ENCODE peak calls at places on chromosome 2, in nine cellular contexts. K is dorsolateral prefrontal cortex, L is astrocyte of the spinal cord, N is keratinocyte, X is SK-N-SH, S is spleen, H is heart right ventricle, U is GM23338, Y is IMR-90. G is an unnamed sample.

GRCh38 chr2:237148624-237149023 is 62.9 kb downstream of the COPS8 start:
- DNase-seq in U (no peak), Y (no peak), H (no peak), S (no peak), N (no peak), L (no peak), K (no peak), X (no peak), G (no peak)

GRCh38 chr2:231810905-231811304 is 24.7 kb downstream of the COPS7B start:
- DNase-seq in K (no peak), U (no peak), L (peak; percentile 61), Y (peak; percentile 89), N (no peak), X (no peak), H (no peak), S (no peak), G (no peak)

GRCh38 chr2:150570712-150571111 is 83.2 kb upstream of the RND3 start:
- DNase-seq in L (peak; percentile 75), U (no peak), X (no peak), Y (peak; percentile 96), S (no peak), N (peak; percentile 60), H (no peak), K (no peak), G (peak; percentile 86)

GRCh38 chr2:210577263-210578071 is 21.1 kb downstream of the CPS1 start:
- DNase-seq in H (no peak), X (peak; percentile 16), L (peak; percentile 59), N (no peak), S (no peak), K (no peak), U (peak; percentile 87), Y (peak; percentile 59), G (no peak)

GRCh38 chr2:154698238-154698788 is at the start of gene KCNJ3:
- DNase-seq in L (no peak), Y (no peak), N (no peak), X (peak; percentile 16), U (peak; percentile 51), K (no peak), S (no peak), H (no peak), G (no peak)

GRCh38 chr2:42007596-42007995 is 40.2 kb upstream of the PKDCC start:
- DNase-seq in N (no peak), U (no peak), K (peak; percentile 10), Y (no peak), H (no peak), L (no peak), S (no peak), X (no peak), G (no peak)

GRCh38 chr2:230907361-230908093 is 17.5 kb downstream of the GPR55 start:
- DNase-seq in L (no peak), Y (no peak), N (no peak), U (no peak), S (peak; percentile 53), H (no peak), X (no peak), K (no peak), G (no peak)

GRCh38 chr2:120104772-120105171 is 91.9 kb downstream of the EPB41L5 start:
- DNase-seq in Y (no peak), K (no peak), H (no peak), N (no peak), L (no peak), S (no peak), X (no peak), U (no peak), G (no peak)

GRCh38 chr2:134262666-134263065 is 8.8 kb downstream of the MGAT5 start:
- DNase-seq in L (no peak), U (no peak), H (no peak), X (no peak), Y (no peak), S (no peak), K (no peak), N (no peak), G (no peak)

GRCh38 chr2:152875832-152876669 is 157.6 kb downstream of the ARL6IP6 start:
- DNase-seq in X (no peak), Y (peak; percentile 6), U (no peak), H (no peak), K (no peak), S (no peak), N (peak; percentile 45), L (no peak), G (no peak)

GRCh38 chr2:156430978-156431358 is 5.2 kb upstream of the GPD2 start:
- DNase-seq in K (no peak), Y (peak; percentile 73), N (no peak), H (no peak), U (peak; percentile 23), X (no peak), L (peak; percentile 71), S (no peak), G (no peak)

GRCh38 chr2:109214651-109215371 is 85.8 kb downstream of the SH3RF3 start:
- DNase-seq in U (no peak), L (no peak), S (no peak), Y (no peak), H (no peak), N (no peak), X (no peak), K (no peak), G (no peak)

GRCh38 chr2:212873256-212873655 is 278.2 kb downstream of the IKZF2 start:
- DNase-seq in N (no peak), K (no peak), Y (no peak), U (no peak), S (no peak), L (no peak), X (no peak), H (no peak), G (no peak)

GRCh38 chr2:139550341-139550740 is 770.2 kb upstream of the NXPH2 start:
- DNase-seq in N (no peak), Y (no peak), H (no peak), X (no peak), K (no peak), U (no peak), L (no peak), S (no peak), G (no peak)

GRCh38 chr2:47344890-47345583 is 57.9 kb upstream of the MSH2 start:
- DNase-seq in H (peak; percentile 87), K (peak; percentile 90), S (peak; percentile 83), U (peak; percentile 99), X (peak; percentile 95), Y (peak; percentile 44), N (no peak), L (peak; percentile 87), G (peak; percentile 63)

GRCh38 chr2:166895243-166895642 is 7.0 kb downstream of the XIRP2 start:
- DNase-seq in U (peak; percentile 48), Y (no peak), L (no peak), N (no peak), X (no peak), S (no peak), K (no peak), H (no peak), G (no peak)

GRCh38 chr2:166900700-166901099 is 12.4 kb downstream of the XIRP2 start:
- DNase-seq in U (peak; percentile 82), Y (peak; percentile 29), X (no peak), S (no peak), K (no peak), N (no peak), H (no peak), L (peak; percentile 27), G (no peak)

GRCh38 chr2:166897666-166898065 is 9.4 kb downstream of the XIRP2 start:
- DNase-seq in S (no peak), X (no peak), K (no peak), L (no peak), H (no peak), Y (no peak), U (no peak), N (no peak), G (no peak)

DNA sequence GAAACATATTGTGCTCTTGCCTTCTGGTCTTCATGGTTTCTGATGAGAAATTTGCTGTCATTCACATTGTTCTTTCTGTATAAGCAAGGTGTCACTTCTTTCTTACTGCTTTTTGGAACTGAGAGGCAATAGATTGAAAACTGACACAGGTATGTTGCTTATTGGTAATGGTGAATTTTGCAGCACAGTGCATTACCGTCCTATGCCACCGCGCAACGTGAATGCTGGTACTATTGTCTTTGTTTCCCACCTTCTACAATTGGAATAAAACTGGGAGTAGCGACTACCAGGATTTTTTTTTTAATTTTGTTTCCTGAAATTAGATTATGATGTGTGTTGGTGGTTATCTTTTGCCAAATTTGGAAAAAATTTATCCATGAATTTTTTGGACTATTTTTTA is 11.4 kb downstream of the XIRP2 start:
- DNase-seq in H (no peak), X (no peak), K (no peak), N (no peak), U (no peak), Y (no peak), S (no peak), L (no peak), G (no peak)
- TF ChIP-seq CTCF in H (no peak), X (no peak), K (no peak), N (no peak), U (no peak), Y (no peak), S (no peak), L (no peak), G (no peak)

DNA sequence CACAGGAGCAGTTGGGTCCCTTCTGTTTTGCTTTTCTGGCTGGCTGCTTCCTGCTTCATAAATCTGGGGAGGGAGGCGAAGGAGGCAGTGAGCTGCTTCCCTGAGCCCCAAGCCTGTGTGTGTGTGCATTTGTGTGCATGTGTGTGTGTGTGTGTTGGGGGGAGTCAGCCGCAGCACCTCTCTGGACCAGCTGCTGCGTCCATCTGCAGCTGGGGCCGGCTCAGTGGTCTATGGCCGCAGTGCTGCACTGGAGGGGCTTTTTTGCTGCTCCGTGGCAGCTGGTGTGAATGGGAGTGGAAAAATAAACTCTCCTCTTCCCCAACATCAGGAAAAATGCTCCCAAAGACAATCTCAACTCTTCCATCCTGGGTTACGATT is 192.3 kb downstream of the RNF144A start:
- DNase-seq in U (no peak), Y (no peak), L (no peak), H (no peak), X (no peak), S (no peak), N (no peak), K (no peak), G (no peak)
- H3K4me3 ChIP-seq in U (no peak overlapping the region), Y (no peak overlapping the region), L (no peak overlapping the region), H (no peak overlapping the region), X (no peak overlapping the region), S (no peak overlapping the region), N (no peak overlapping the region), K (no peak overlapping the region), G (no peak overlapping the region)

GRCh38 chr2:7880126-7880525 is 801.7 kb upstream of the ID2 start:
- DNase-seq in S (no peak), K (no peak), Y (no peak), L (no peak), U (no peak), X (no peak), H (no peak), N (no peak), G (no peak)
- TF ChIP-seq CTCF in S (no peak), K (no peak), Y (no peak), L (no peak), U (no peak), X (no peak), H (no peak), N (no peak), G (no peak)

GRCh38 chr2:181680055-181680936 is at the start of gene NEUROD1:
- DNase-seq in X (peak; percentile 91), U (peak; percentile 93), S (peak; percentile 60), H (no peak), N (no peak), Y (no peak), L (no peak), K (peak; percentile 35), G (no peak)
- H3K4me3 ChIP-seq in X (peak within 1 kb of the TSS; percentile 48), U (peak within 1 kb of the TSS; percentile 62), S (no peak within 1 kb of the TSS), H (peak within 1 kb of the TSS; percentile 5), N (no peak within 1 kb of the TSS), Y (no peak within 1 kb of the TSS), L (no peak within 1 kb of the TSS), K (peak within 1 kb of the TSS; percentile 38), G (peak within 1 kb of the TSS; percentile 24)

GRCh38 chr2:65227471-65228248 is at the start of gene ACTR2:
- DNase-seq in S (peak; percentile 99), K (peak; percentile 95), U (peak; percentile 97), Y (peak; percentile 96), L (peak; percentile 97), X (peak; percentile 96), N (peak; percentile 55), H (peak; percentile 96), G (peak; percentile 89)
- TF ChIP-seq CTCF in S (no peak), K (peak; percentile 9), U (no peak), Y (no peak), L (no peak), X (no peak), N (no peak), H (no peak), G (no peak)